ENCODE peak calls at places on chromosomes 1 and 21, in five cellular contexts. V is neural progenitor cell, O is fibroblast of lung, R is GM23248, S is K562. N is an unnamed sample.

GRCh38 chr1:42845866-42846256 is 552 bp upstream of the ZNF691 start:
- DNase-seq in V (peak; percentile 44), O (no peak), R (no peak), S (no peak), N (no peak)

GRCh38 chr1:55586771-55587170 is 371.6 kb upstream of the USP24 start:
- DNase-seq in V (no peak), O (no peak), R (no peak), S (no peak), N (no peak)

GRCh38 chr1:115507256-115507589 is 134.5 kb upstream of the VANGL1 start:
- DNase-seq in V (peak; percentile 64), O (peak; percentile 67), R (peak; percentile 76), S (no peak), N (peak; percentile 46)

GRCh38 chr1:157045251-157046218 is at the start of gene ARHGEF11:
- DNase-seq in V (peak; percentile 97), O (peak; percentile 87), R (peak; percentile 96), S (peak; percentile 94), N (peak; percentile 97)

GRCh38 chr1:46221749-46222148 is 18.6 kb downstream of the LURAP1 start:
- DNase-seq in V (peak; percentile 79), O (no peak), R (no peak), S (no peak), N (peak; percentile 49)

GRCh38 chr1:3042481-3042880 is 21.2 kb downstream of the ACTRT2 start:
- DNase-seq in V (no peak), O (no peak), R (no peak), S (no peak), N (no peak)

GRCh38 chr1:114558548-114558947 is 22.9 kb downstream of the BCAS2 start:
- DNase-seq in V (peak; percentile 13), O (no peak), R (peak; percentile 30), S (no peak), N (peak; percentile 10)

GRCh38 chr1:53108646-53109580 is 33.5 kb downstream of the SLC1A7 start:
- DNase-seq in V (no peak), O (peak; percentile 76), R (peak; percentile 78), S (no peak), N (peak; percentile 48)

GRCh38 chr1:168225476-168226190 is at the start of gene SFT2D2:
- DNase-seq in V (peak; percentile 73), O (peak; percentile 78), R (peak; percentile 88), S (peak; percentile 96), N (peak; percentile 91)

GRCh38 chr1:196660912-196661311 is 9.1 kb downstream of the CFH start:
- DNase-seq in V (peak; percentile 57), O (peak; percentile 17), R (peak; percentile 68), S (peak; percentile 49), N (peak; percentile 49)

GRCh38 chr1:202888204-202888506 is 794 bp downstream of the RABIF start:
- DNase-seq in V (no peak), O (peak; percentile 61), R (peak; percentile 64), S (no peak), N (no peak)

DNA sequence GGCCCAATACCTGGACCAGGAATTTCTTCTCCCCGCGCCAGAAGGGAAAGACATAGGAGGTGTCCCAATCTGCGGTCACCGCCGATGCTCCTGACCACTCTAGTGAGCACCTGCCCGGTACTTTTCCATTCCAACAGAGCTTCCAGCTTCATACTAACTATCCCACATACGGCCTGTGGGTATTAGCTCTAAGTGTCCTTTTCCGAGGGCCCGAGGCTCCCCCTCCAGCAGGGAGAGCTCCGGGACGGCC is 2.6 kb upstream of the SIM2 start:
- DNase-seq in V (peak; percentile 31), O (no peak), R (no peak), S (no peak), N (no peak)
- TF ChIP-seq EZH2 in V (no peak), O (no peak), R (no peak), S (no peak), N (peak; percentile 97)

GRCh38 chr1:24929091-24929875 is 793 bp downstream of the RUNX3 start:
- DNase-seq in V (peak; percentile 64), O (no peak), R (peak; percentile 57), S (no peak), N (peak; percentile 30)
- TF ChIP-seq EZH2 in V (peak; percentile 99), O (peak; percentile 72), R (no peak), S (no peak), N (peak; percentile 99)

DNA sequence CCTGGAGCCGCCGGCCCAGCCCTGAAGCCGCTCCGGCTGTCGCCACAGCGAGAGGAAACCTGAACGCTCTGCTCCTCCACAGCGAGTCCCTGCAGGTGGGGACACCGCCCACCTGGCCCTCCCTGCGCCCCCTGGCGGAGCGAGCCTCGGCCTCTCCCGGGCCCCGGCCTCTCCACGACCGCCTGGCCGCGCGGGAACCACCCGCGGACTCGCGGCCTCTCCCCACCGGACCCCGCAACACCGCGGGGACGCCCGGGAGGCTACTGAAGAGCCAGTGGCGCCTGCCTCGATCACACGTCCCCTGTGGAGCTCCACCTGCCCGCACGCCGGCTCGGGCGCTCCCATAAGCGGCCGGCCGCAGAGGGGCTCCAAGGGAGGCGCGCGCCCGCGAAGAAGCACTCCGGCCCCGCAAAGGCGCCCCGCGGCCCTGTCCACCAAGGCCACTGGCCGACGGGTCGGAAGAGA is 109.6 kb downstream of the KCNN3 start:
- DNase-seq in V (peak; percentile 83), O (no peak), R (peak; percentile 33), S (peak; percentile 83), N (peak; percentile 80)
- TF ChIP-seq EZH2 in V (peak; percentile 68), O (peak; percentile 48), R (peak; percentile 38), S (no peak), N (no peak)

GRCh38 chr21:32712043-32712442 is 15.8 kb downstream of the SYNJ1 start:
- DNase-seq in V (no peak), O (peak; percentile 15), R (no peak), S (no peak), N (no peak)
- TF ChIP-seq EZH2 in V (no peak), O (no peak), R (no peak), S (no peak), N (no peak)

GRCh38 chr1:211132681-211133392 is 1.1 kb downstream of the KCNH1 start:
- DNase-seq in V (peak; percentile 43), O (no peak), R (no peak), S (no peak), N (no peak)

GRCh38 chr1:211129790-211130189 is 4.2 kb downstream of the KCNH1 start:
- DNase-seq in V (no peak), O (no peak), R (no peak), S (no peak), N (no peak)

GRCh38 chr1:211135342-211135950 is 1.5 kb upstream of the KCNH1 start:
- DNase-seq in V (peak; percentile 44), O (peak; percentile 62), R (peak; percentile 72), S (peak; percentile 20), N (peak; percentile 68)

GRCh38 chr1:211133841-211134669 is at the start of gene KCNH1:
- DNase-seq in V (peak; percentile 96), O (peak; percentile 74), R (peak; percentile 87), S (peak; percentile 95), N (peak; percentile 93)

DNA sequence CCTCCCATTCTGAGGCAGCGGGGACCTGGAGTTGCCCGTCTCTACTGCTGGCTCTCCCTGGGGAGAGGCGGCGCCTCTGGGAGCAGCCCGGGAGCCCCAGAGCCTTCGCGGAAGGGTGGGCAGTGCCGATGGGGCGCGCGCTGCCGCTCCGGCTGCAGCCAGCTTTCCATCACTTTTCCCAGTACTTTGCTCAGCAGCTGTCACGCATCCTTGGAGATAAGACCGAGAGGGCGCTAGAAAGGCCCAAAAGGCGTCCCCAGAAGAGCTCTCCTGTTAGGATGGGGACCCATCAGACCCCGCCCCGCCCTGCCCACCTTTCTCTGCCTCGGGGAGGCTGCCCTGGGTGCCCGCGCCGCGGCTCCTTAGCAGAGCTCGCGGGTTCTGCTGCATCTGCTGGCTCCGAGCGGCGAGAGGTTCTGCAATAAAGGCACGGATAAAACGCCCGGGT is 531 bp downstream of the KCNH1 start:
- DNase-seq in V (peak; percentile 63), O (peak; percentile 12), R (peak; percentile 49), S (no peak), N (peak; percentile 23)
- TF ChIP-seq EZH2 in V (peak; percentile 46), O (no peak), R (peak; percentile 2), S (no peak), N (no peak)

GRCh38 chr1:247111636-247112478 is 7.7 kb upstream of the ZNF669 start:
- DNase-seq in V (peak; percentile 69), O (peak; percentile 63), R (peak; percentile 77), S (peak; percentile 84), N (peak; percentile 78)
- TF ChIP-seq EZH2 in V (no peak), O (no peak), R (no peak), S (no peak), N (no peak)

GRCh38 chr1:90837420-90837819 is 120.3 kb upstream of the BARHL2 start:
- DNase-seq in V (no peak), O (no peak), R (no peak), S (no peak), N (no peak)

GRCh38 chr1:90836345-90836679 is 119.2 kb upstream of the BARHL2 start:
- DNase-seq in V (no peak), O (no peak), R (no peak), S (no peak), N (no peak)

GRCh38 chr1:90835172-90835660 is 118.1 kb upstream of the BARHL2 start:
- DNase-seq in V (peak; percentile 65), O (no peak), R (peak; percentile 47), S (no peak), N (no peak)

GRCh38 chr1:90834354-90835171 is 117.5 kb upstream of the BARHL2 start:
- DNase-seq in V (peak; percentile 48), O (peak; percentile 3), R (peak; percentile 12), S (no peak), N (no peak)

GRCh38 chr1:90835661-90836344 is 118.7 kb upstream of the BARHL2 start:
- DNase-seq in V (peak; percentile 62), O (no peak), R (peak; percentile 14), S (no peak), N (no peak)
- TF ChIP-seq EZH2 in V (peak; percentile 81), O (peak; percentile 69), R (no peak), S (no peak), N (peak; percentile 83)

GRCh38 chr1:200042437-200043329 is 15.2 kb downstream of the NR5A2 start:
- DNase-seq in V (peak; percentile 61), O (no peak), R (peak; percentile 41), S (no peak), N (peak; percentile 69)
- TF ChIP-seq EZH2 in V (peak; percentile 94), O (peak; percentile 92), R (peak; percentile 100), S (no peak), N (peak; percentile 91)